ENCODE peak calls at places on chromosomes 3 and 15, in ten cellular contexts. U, V, B, L, F, K, J, Q, E and D are unnamed samples.

GRCh38 chr15:101052681-101053121 is 133.5 kb downstream of the LRRK1 start:
- DNase-seq in J (no peak), V (no peak), U (peak), B (no peak), F (no peak), E (no peak), L (no peak), K (no peak), Q (no peak), D (no peak)

GRCh38 chr3:22916933-22917332 is 286.2 kb upstream of the UBE2E2 start:
- DNase-seq in J (no peak), K (no peak), E (no peak), Q (no peak), U (no peak), B (no peak), F (no peak), V (no peak), L (no peak), D (no peak)

GRCh38 chr3:14204605-14205284 is 26.1 kb downstream of the LSM3 start:
- DNase-seq in B (no peak), E (peak), F (no peak), Q (no peak), J (no peak), U (peak), K (no peak), L (no peak), V (no peak), D (no peak)

GRCh38 chr15:91593081-91593480 is 260.4 kb upstream of the SLCO3A1 start:
- DNase-seq in Q (no peak), E (peak), U (no peak), K (peak), L (no peak), V (no peak), B (no peak), F (no peak), J (no peak), D (no peak)

GRCh38 chr3:184954251-184954650 is 142.3 kb downstream of the VPS8 start:
- DNase-seq in K (no peak), U (no peak), E (no peak), B (no peak), V (no peak), Q (no peak), J (no peak), L (no peak), F (no peak), D (no peak)

GRCh38 chr3:182165234-182165633 is 453.5 kb downstream of the SOX2 start:
- DNase-seq in E (no peak), L (no peak), B (no peak), Q (no peak), U (peak), V (no peak), F (no peak), J (no peak), K (peak), D (no peak)

GRCh38 chr3:17913349-17913748 is 170.9 kb upstream of the TBC1D5 start:
- DNase-seq in Q (no peak), B (no peak), U (no peak), F (no peak), E (no peak), K (no peak), V (no peak), J (no peak), L (no peak), D (no peak)

GRCh38 chr3:44905501-44906159 is 31.2 kb downstream of the TGM4 start:
- DNase-seq in K (no peak), F (no peak), U (no peak), E (no peak), B (no peak), V (no peak), Q (no peak), J (no peak), L (no peak), D (no peak)

GRCh38 chr3:150365132-150365604 is 42.9 kb upstream of the TSC22D2 start:
- DNase-seq in K (peak), E (no peak), F (peak), L (no peak), V (no peak), B (no peak), J (no peak), U (no peak), Q (no peak), D (no peak)

GRCh38 chr3:36969540-36970432 is 23.1 kb downstream of the EPM2AIP1 start:
- DNase-seq in U (peak), J (peak), B (peak), L (no peak), F (no peak), Q (no peak), E (peak), V (no peak), K (peak), D (peak)

GRCh38 chr15:48177875-48178611 is at the start of gene MYEF2:
- DNase-seq in B (peak), J (peak), F (no peak), K (peak), Q (peak), V (no peak), U (peak), E (peak), L (peak), D (peak)

GRCh38 chr3:158765518-158766205 is 33.4 kb upstream of the RARRES1 start:
- DNase-seq in J (no peak), E (no peak), V (no peak), B (no peak), Q (no peak), U (no peak), K (peak), L (no peak), F (no peak), D (no peak)

GRCh38 chr3:43155464-43156121 is 49.7 kb upstream of the POMGNT2 start:
- DNase-seq in L (no peak), Q (peak), K (peak), B (no peak), J (peak), U (peak), F (peak), V (peak), E (peak), D (peak)

GRCh38 chr3:38487323-38487722 is 8.8 kb upstream of the EXOG start:
- DNase-seq in J (no peak), U (no peak), K (no peak), F (no peak), E (no peak), V (no peak), L (no peak), B (no peak), Q (no peak), D (no peak)

GRCh38 chr3:41482134-41482533 is 282.8 kb downstream of the CTNNB1 start:
- DNase-seq in K (no peak), Q (no peak), F (no peak), B (no peak), U (no peak), J (no peak), V (no peak), E (no peak), L (no peak), D (no peak)

GRCh38 chr15:56910801-56911200 is 7.6 kb upstream of the TCF12 start:
- DNase-seq in B (no peak), V (no peak), U (no peak), F (no peak), K (peak), J (no peak), E (no peak), Q (no peak), L (no peak), D (no peak)

GRCh38 chr3:98733055-98733777 is 29.9 kb upstream of the ST3GAL6 start:
- DNase-seq in Q (peak), E (peak), V (no peak), L (no peak), B (no peak), J (peak), K (peak), F (no peak), U (peak), D (no peak)

GRCh38 chr3:69368129-69368741 is 17.7 kb downstream of the FRMD4B start:
- DNase-seq in Q (no peak), J (no peak), V (no peak), F (no peak), L (no peak), B (no peak), K (peak), E (no peak), U (no peak), D (no peak)

GRCh38 chr15:64288577-64288976 is 67.4 kb downstream of the CSNK1G1 start:
- DNase-seq in J (no peak), K (peak), V (no peak), L (no peak), F (no peak), E (no peak), B (no peak), Q (no peak), U (no peak), D (no peak)

GRCh38 chr3:117611242-117611641 is 901.7 kb downstream of the TUSC7 start:
- DNase-seq in U (no peak), J (no peak), L (no peak), Q (no peak), E (no peak), F (no peak), V (no peak), B (no peak), K (no peak), D (no peak)

GRCh38 chr15:29669823-29670222 is 152.4 kb downstream of the TJP1 start:
- DNase-seq in U (no peak), J (no peak), B (no peak), V (no peak), F (no peak), E (peak), Q (no peak), L (no peak), K (peak), D (peak)

GRCh38 chr3:128487538-128487812 is 5.5 kb downstream of the GATA2 start:
- DNase-seq in L (no peak), U (no peak), V (no peak), F (no peak), B (no peak), E (no peak), K (no peak), J (no peak), Q (no peak), D (no peak)

GRCh38 chr15:91953432-91953831 is 99.9 kb downstream of the SLCO3A1 start:
- DNase-seq in Q (no peak), J (no peak), B (no peak), U (no peak), F (no peak), V (no peak), L (no peak), K (peak), E (no peak), D (no peak)

GRCh38 chr15:99863527-99864198 is 130.4 kb upstream of the LYSMD4 start:
- DNase-seq in F (no peak), J (no peak), K (no peak), Q (no peak), E (no peak), L (no peak), V (no peak), B (no peak), U (peak), D (no peak)

GRCh38 chr3:127779747-127780146 is 42.6 kb downstream of the MGLL start:
- DNase-seq in J (no peak), U (no peak), F (no peak), B (no peak), K (peak), Q (no peak), E (no peak), L (no peak), V (no peak), D (no peak)

GRCh38 chr3:125313060-125313635 is 62.0 kb downstream of the ZNF148 start:
- DNase-seq in L (no peak), V (no peak), E (peak), Q (no peak), B (no peak), K (peak), F (no peak), U (no peak), J (no peak), D (no peak)

GRCh38 chr3:126921425-126921824 is 61.5 kb upstream of the PLXNA1 start:
- DNase-seq in L (no peak), E (no peak), U (peak), Q (no peak), J (no peak), B (no peak), K (no peak), F (no peak), V (no peak), D (no peak)

GRCh38 chr3:185825639-185826481 is 1.0 kb upstream of the IGF2BP2 start:
- DNase-seq in E (peak), B (peak), V (no peak), F (no peak), K (peak), J (peak), U (peak), Q (peak), L (no peak), D (peak)